ENCODE peak calls at places on chromosomes 13 and 19, in seven cellular contexts. X is left ventricle myocardium inferior, I is ovary, H is Panc1, V is AG09309, Y is hepatocyte, K is IMR-90. N is an unnamed sample.

GRCh38 chr19:11264452-11265176 is 2.3 kb upstream of the DOCK6 start:
- DNase-seq in V (no peak), Y (peak; percentile 77), I (no peak), K (no peak), X (peak; percentile 46), H (no peak), N (no peak)

GRCh38 chr13:111449041-111449440 is 128.6 kb downstream of the TEX29 start:
- DNase-seq in K (no peak), X (no peak), Y (no peak), V (no peak), I (no peak), H (no peak), N (no peak)

GRCh38 chr13:30147380-30147779 is 160.0 kb downstream of the KATNAL1 start:
- DNase-seq in H (no peak), I (no peak), Y (no peak), V (no peak), K (no peak), X (no peak), N (no peak)

GRCh38 chr19:14094854-14095253 is 4.3 kb upstream of the SAMD1 start:
- DNase-seq in Y (no peak), X (no peak), K (no peak), V (no peak), I (no peak), H (no peak), N (no peak)

GRCh38 chr19:3360494-3361383 is 5.6 kb upstream of the NFIC start:
- DNase-seq in K (no peak), I (peak; percentile 60), H (no peak), V (no peak), Y (no peak), X (peak; percentile 85), N (no peak)

GRCh38 chr19:38850976-38851621 is 1.3 kb upstream of the HNRNPL start:
- DNase-seq in Y (peak; percentile 41), V (no peak), H (no peak), I (peak; percentile 58), X (peak; percentile 35), K (no peak), N (no peak)

GRCh38 chr13:42445354-42445753 is 128.6 kb upstream of the TNFSF11 start:
- DNase-seq in K (no peak), X (no peak), V (no peak), I (no peak), H (no peak), Y (no peak), N (no peak)

GRCh38 chr13:109155301-109155761 is 525.9 kb downstream of the MYO16 start:
- DNase-seq in H (no peak), I (no peak), K (peak; percentile 50), Y (no peak), X (no peak), V (peak; percentile 89), N (no peak)

GRCh38 chr13:79194272-79194671 is 211.8 kb downstream of the RBM26 start:
- DNase-seq in K (no peak), H (no peak), X (no peak), Y (no peak), I (no peak), V (no peak), N (peak; percentile 94)

GRCh38 chr19:37991841-37992248 is 84.8 kb downstream of the SIPA1L3 start:
- DNase-seq in K (no peak), X (no peak), H (no peak), Y (no peak), V (no peak), I (no peak), N (no peak)

GRCh38 chr13:58452123-58452623 is 820.6 kb downstream of the PCDH17 start:
- DNase-seq in X (no peak), K (no peak), Y (peak; percentile 52), H (no peak), I (no peak), V (no peak), N (no peak)

GRCh38 chr13:81051873-81052272 is 710.9 kb upstream of the SPRY2 start:
- DNase-seq in I (no peak), Y (no peak), H (no peak), V (no peak), K (no peak), X (no peak), N (no peak)

GRCh38 chr13:49652691-49653305 is 24.5 kb downstream of the ARL11 start:
- DNase-seq in Y (peak; percentile 49), K (peak; percentile 10), V (no peak), X (no peak), H (no peak), I (no peak), N (no peak)

GRCh38 chr19:37983153-37983552 is 76.1 kb downstream of the SIPA1L3 start:
- DNase-seq in I (no peak), V (no peak), H (no peak), X (no peak), K (peak; percentile 52), Y (no peak), N (no peak)

GRCh38 chr19:38024991-38025716 is 118.1 kb downstream of the SIPA1L3 start:
- DNase-seq in H (no peak), V (no peak), X (no peak), Y (no peak), I (no peak), K (no peak), N (no peak)

GRCh38 chr19:17405250-17406038 is at the start of gene BST2:
- DNase-seq in V (no peak), I (peak; percentile 86), H (no peak), X (peak; percentile 46), Y (peak; percentile 52), K (peak; percentile 37), N (peak; percentile 85)

GRCh38 chr19:46648070-46648960 is 12.3 kb upstream of the GNG8 start:
- DNase-seq in Y (no peak), K (no peak), H (no peak), I (no peak), V (no peak), X (no peak), N (no peak)

GRCh38 chr19:55678121-55678671 is 3.2 kb downstream of the EPN1 start:
- DNase-seq in I (no peak), Y (no peak), H (no peak), V (no peak), X (peak; percentile 45), K (no peak), N (peak; percentile 94)

GRCh38 chr13:25686831-25687495 is 315.2 kb downstream of the ATP8A2 start:
- DNase-seq in K (no peak), H (no peak), X (no peak), I (no peak), Y (no peak), V (no peak), N (no peak)

GRCh38 chr19:58558066-58558622 is at the start of gene UBE2M:
- DNase-seq in X (peak; percentile 58), K (no peak), Y (peak; percentile 96), H (no peak), I (peak; percentile 69), V (no peak), N (no peak)

GRCh38 chr19:58518261-58519086 is 1.1 kb downstream of the ZBTB45 start:
- DNase-seq in H (no peak), I (no peak), V (no peak), X (no peak), K (no peak), Y (no peak), N (no peak)

GRCh38 chr19:19711934-19712828 is 20.7 kb downstream of the ZNF14 start:
- DNase-seq in Y (no peak), X (no peak), H (no peak), K (no peak), I (no peak), V (no peak), N (no peak)

GRCh38 chr13:75271851-75272250 is 210.1 kb downstream of the TBC1D4 start:
- DNase-seq in Y (no peak), X (no peak), K (peak; percentile 26), H (no peak), V (no peak), I (no peak), N (no peak)

GRCh38 chr13:81697826-81698225 is 1356.9 kb upstream of the SPRY2 start:
- DNase-seq in V (no peak), X (no peak), I (no peak), Y (no peak), K (no peak), H (no peak), N (no peak)

GRCh38 chr13:110965038-110965754 is 50.3 kb upstream of the ANKRD10 start:
- DNase-seq in V (peak; percentile 37), X (no peak), Y (peak; percentile 63), I (no peak), H (peak; percentile 45), K (peak; percentile 89), N (peak; percentile 65)

GRCh38 chr19:5534787-5535586 is 32.8 kb downstream of the TINCR start:
- DNase-seq in X (no peak), V (no peak), H (no peak), Y (no peak), I (no peak), K (peak; percentile 12), N (no peak)

GRCh38 chr13:98466634-98467236 is 110.2 kb downstream of the STK24 start:
- DNase-seq in V (no peak), I (no peak), X (no peak), K (peak; percentile 55), H (no peak), Y (no peak), N (no peak)

GRCh38 chr13:26679945-26680516 is 80.6 kb downstream of the GPR12 start:
- DNase-seq in Y (no peak), I (no peak), H (no peak), X (no peak), V (no peak), K (peak; percentile 54), N (no peak)

GRCh38 chr19:33143897-33144405 is 12.0 kb downstream of the WDR88 start:
- DNase-seq in V (no peak), X (peak; percentile 49), K (peak; percentile 42), Y (peak; percentile 77), I (peak; percentile 32), H (peak; percentile 50), N (no peak)
- H3K4me3 ChIP-seq in V (no peak overlapping the region), X (no peak overlapping the region), K (no peak overlapping the region), Y (no peak overlapping the region), I (no peak overlapping the region), H (peak overlapping the region; percentile 15), N (no peak overlapping the region)

GRCh38 chr19:16062789-16063188 is 13.5 kb upstream of the TPM4 start:
- DNase-seq in V (no peak), Y (peak; percentile 58), H (no peak), K (no peak), X (no peak), I (no peak), N (no peak)
- TF ChIP-seq CTCF in V (peak; percentile 84), Y (peak; percentile 50), H (peak; percentile 92), K (peak; percentile 63), X (peak; percentile 82), I (peak; percentile 14), N (peak; percentile 99)

GRCh38 chr19:633786-634639 is 676 bp upstream of the POLRMT start:
- DNase-seq in V (no peak), K (peak; percentile 11), I (no peak), Y (no peak), H (no peak), X (no peak), N (no peak)
- H3K4me3 ChIP-seq in V (peak overlapping the region; percentile 64), K (peak overlapping the region; percentile 66), I (peak overlapping the region; percentile 90), Y (peak overlapping the region; percentile 70), H (peak overlapping the region; percentile 63), X (peak overlapping the region; percentile 85), N (peak overlapping the region; percentile 67)

DNA sequence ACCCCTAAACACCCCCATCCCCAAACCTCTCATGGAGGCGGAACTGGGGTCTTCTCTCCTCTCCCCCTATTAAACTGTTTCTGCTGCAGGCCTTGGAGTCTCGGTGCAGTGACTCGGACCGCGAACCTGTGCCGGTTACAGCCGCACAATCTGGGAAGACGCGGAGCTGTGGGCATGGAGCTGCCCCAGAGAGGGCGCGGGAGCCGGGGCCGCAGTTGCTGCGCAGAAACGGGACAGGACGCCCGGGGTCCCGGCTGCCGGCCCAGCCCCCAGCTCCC is 450 bp downstream of the ZNF442 start:
- DNase-seq in V (no peak), H (no peak), I (no peak), K (peak; percentile 22), X (no peak), Y (no peak), N (no peak)
- TF ChIP-seq CTCF in V (no peak), H (no peak), I (no peak), K (no peak), X (no peak), Y (no peak), N (no peak)